ENCODE peak calls at places on chromosomes 16 and 17, in eight cellular contexts. M, X, R, I, F, W, G and B are unnamed samples.

GRCh38 chr17:81536299-81537290 is 8.4 kb downstream of the FSCN2 start:
- DNase-seq in R (no peak), G (no peak), M (no peak), I (no peak), F (no peak), W (no peak), X (no peak), B (no peak)

GRCh38 chr17:70677783-70678647 is 508.7 kb downstream of the KCNJ2 start:
- DNase-seq in M (no peak), W (no peak), X (no peak), F (no peak), R (no peak), G (no peak), I (no peak), B (no peak)

GRCh38 chr16:19698480-19699465 is 19.3 kb downstream of the KNOP1 start:
- DNase-seq in R (no peak), X (no peak), F (no peak), W (no peak), M (no peak), G (no peak), I (no peak), B (no peak)

GRCh38 chr17:46769531-46770438 is 48.7 kb downstream of the WNT3 start:
- DNase-seq in M (peak; percentile 81), X (no peak), G (no peak), I (no peak), R (no peak), F (peak; percentile 25), W (peak; percentile 62), B (no peak)

GRCh38 chr16:1950047-1950446 is 4.4 kb downstream of the RPL3L start:
- DNase-seq in X (no peak), I (no peak), G (no peak), F (peak; percentile 56), R (no peak), M (no peak), W (no peak), B (no peak)

GRCh38 chr17:48246623-48247022 is 139.1 kb downstream of the SNX11 start:
- DNase-seq in M (no peak), G (no peak), W (peak; percentile 96), R (no peak), I (no peak), X (no peak), F (no peak), B (no peak)

GRCh38 chr17:77948690-77949114 is 9.8 kb upstream of the TNRC6C start:
- DNase-seq in R (no peak), G (no peak), X (no peak), M (no peak), F (no peak), I (no peak), W (peak; percentile 66), B (no peak)

GRCh38 chr16:72311426-72311825 is 139.5 kb upstream of the PMFBP1 start:
- DNase-seq in X (no peak), F (no peak), G (no peak), I (no peak), R (no peak), M (no peak), W (no peak), B (no peak)

GRCh38 chr16:65226077-65226476 is 104.2 kb upstream of the CDH11 start:
- DNase-seq in I (no peak), G (no peak), F (no peak), X (no peak), W (no peak), M (no peak), R (no peak), B (no peak)

GRCh38 chr17:50344712-50345380 is 1.1 kb upstream of the XYLT2 start:
- DNase-seq in F (no peak), I (no peak), X (no peak), W (no peak), M (peak; percentile 64), G (no peak), R (no peak), B (no peak)

GRCh38 chr17:49779730-49780220 is 8.7 kb upstream of the KAT7 start:
- DNase-seq in F (no peak), R (no peak), G (no peak), W (peak; percentile 87), X (no peak), I (no peak), M (no peak), B (no peak)

GRCh38 chr17:4110152-4110551 is 32.7 kb downstream of the ZZEF1 start:
- DNase-seq in M (no peak), X (no peak), G (no peak), R (no peak), F (no peak), I (no peak), W (peak; percentile 64), B (no peak)

GRCh38 chr17:38427160-38427949 is 909 bp upstream of the ARHGAP23 start:
- DNase-seq in M (no peak), W (no peak), I (no peak), X (no peak), G (no peak), F (no peak), R (no peak), B (no peak)

GRCh38 chr17:14840616-14841231 is 424.4 kb downstream of the PMP22 start:
- DNase-seq in G (no peak), W (peak; percentile 86), I (no peak), F (no peak), M (no peak), X (no peak), R (no peak), B (no peak)

GRCh38 chr17:1786708-1787107 is 24.8 kb downstream of the SERPINF1 start:
- DNase-seq in X (no peak), M (peak; percentile 72), F (peak; percentile 12), W (no peak), R (no peak), G (no peak), I (no peak), B (no peak)

GRCh38 chr17:28092109-28092508 is 49.6 kb downstream of the NLK start:
- DNase-seq in G (no peak), M (no peak), F (no peak), R (no peak), W (no peak), I (no peak), X (no peak), B (no peak)

GRCh38 chr16:591892-592517 is 2.1 kb downstream of the RAB40C start:
- DNase-seq in F (no peak), R (no peak), X (no peak), I (no peak), M (no peak), G (no peak), W (no peak), B (no peak)

GRCh38 chr16:71258371-71258770 is 27.8 kb upstream of the HYDIN start:
- DNase-seq in W (no peak), I (no peak), X (no peak), G (no peak), R (no peak), M (no peak), F (no peak), B (no peak)

GRCh38 chr16:19696312-19696711 is 21.7 kb downstream of the KNOP1 start:
- DNase-seq in M (peak; percentile 92), G (peak; percentile 9), F (peak; percentile 74), W (peak; percentile 73), I (peak; percentile 93), R (peak; percentile 7), X (no peak), B (no peak)

GRCh38 chr16:13453938-13454553 is 465.9 kb upstream of the ERCC4 start:
- DNase-seq in R (no peak), W (peak; percentile 13), M (no peak), X (no peak), G (no peak), F (no peak), I (no peak), B (peak; percentile 17)

GRCh38 chr17:45429338-45430005 is 3.2 kb downstream of the ARHGAP27 start:
- DNase-seq in X (no peak), M (no peak), F (no peak), W (no peak), I (no peak), R (no peak), G (no peak), B (peak; percentile 43)

GRCh38 chr16:15650698-15651161 is 685 bp downstream of the NDE1 start:
- DNase-seq in I (no peak), R (peak; percentile 7), M (peak; percentile 82), X (no peak), G (no peak), F (no peak), W (peak; percentile 23), B (no peak)

GRCh38 chr17:43952724-43953666 is 745 bp downstream of the PYY start:
- DNase-seq in F (no peak), M (no peak), I (no peak), R (no peak), X (no peak), G (no peak), W (no peak), B (no peak)

GRCh38 chr17:77644981-77645380 is 313.5 kb upstream of the TNRC6C start:
- DNase-seq in W (no peak), R (no peak), M (peak; percentile 48), F (peak; percentile 22), I (no peak), X (no peak), G (peak; percentile 15), B (no peak)

GRCh38 chr16:75580-76501 is 2.2 kb upstream of the MPG start:
- DNase-seq in F (peak; percentile 85), R (no peak), G (no peak), M (peak; percentile 91), I (peak; percentile 92), W (peak; percentile 84), X (no peak), B (no peak)